ENCODE peak calls at places on chromosomes 16 and 17, in seven cellular contexts. J is Peyer's patch; N is GM13977; G is GM19239; T is activated gamma-delta T cell treated with anti-CD3 and anti-CD28 coated beads, Interleukin-2, amount 50 U/mL, for 16 hours; L is pulmonary artery endothelial cell; W is stimulated activated CD8-positive, alpha-beta memory T cell treated with anti-CD3 and anti-CD28 coated beads, Interleukin-15, amount 100 ng/mL, for 24 hours. C is an unnamed sample.

GRCh38 chr16:81263470-81264200 is 25.1 kb downstream of the BCO1 start:
- DNase-seq in J (no peak), N (no peak), G (no peak), T (no peak), L (no peak), W (no peak), C (no peak)

GRCh38 chr17:15279011-15279477 is 13.9 kb upstream of the PMP22 start:
- DNase-seq in J (no peak), N (no peak), G (no peak), T (no peak), L (no peak), W (no peak), C (no peak)

GRCh38 chr17:47231866-47232265 is 21.8 kb upstream of the ITGB3 start:
- DNase-seq in J (no peak), N (no peak), G (no peak), T (no peak), L (no peak), W (no peak), C (no peak)

GRCh38 chr16:17432902-17433576 is 37.7 kb downstream of the XYLT1 start:
- DNase-seq in J (no peak), N (no peak), G (no peak), T (no peak), L (no peak), W (no peak), C (no peak)

GRCh38 chr17:40316571-40317344 is 7.8 kb downstream of the RARA start:
- DNase-seq in J (peak), N (peak), G (no peak), T (no peak), L (no peak), W (no peak), C (no peak)

GRCh38 chr17:69669441-69670178 is 255.1 kb downstream of the MAP2K6 start:
- DNase-seq in J (no peak), N (no peak), G (no peak), T (no peak), L (no peak), W (no peak), C (no peak)

GRCh38 chr17:59941131-59941530 is 23.4 kb downstream of the RNFT1 start:
- DNase-seq in J (no peak), N (no peak), G (no peak), T (no peak), L (no peak), W (no peak), C (no peak)

GRCh38 chr17:49861150-49861884 is 13.4 kb upstream of the TAC4 start:
- DNase-seq in J (peak), N (peak), G (peak), T (peak), L (no peak), W (peak), C (peak)

GRCh38 chr17:81984773-81985410 is 7.5 kb downstream of the ASPSCR1 start:
- DNase-seq in J (no peak), N (no peak), G (no peak), T (no peak), L (no peak), W (no peak), C (no peak)

GRCh38 chr16:27387724-27388123 is 14.2 kb upstream of the IL21R start:
- DNase-seq in J (no peak), N (no peak), G (no peak), T (no peak), L (no peak), W (no peak), C (peak)

GRCh38 chr16:46629331-46629843 is 8.2 kb upstream of the SHCBP1 start:
- DNase-seq in J (no peak), N (peak), G (no peak), T (no peak), L (no peak), W (no peak), C (no peak)

GRCh38 chr17:29007456-29008455 is 1.9 kb upstream of the SEZ6 start:
- DNase-seq in J (no peak), N (no peak), G (no peak), T (no peak), L (no peak), W (no peak), C (no peak)

GRCh38 chr16:86281435-86281834 is 228.9 kb upstream of the FOXF1 start:
- DNase-seq in J (no peak), N (no peak), G (no peak), T (no peak), L (no peak), W (no peak), C (no peak)